ENCODE peak calls at places on chromosomes 7 and 10, in nine cellular contexts. L is transverse colon, U is spleen, T is GM12891, W is HCT116, G is GM23338, Z is prostate gland, J is SK-N-SH, B is GM12892. H is an unnamed sample.
A peak's percentile ranks its signal among the peaks of the same experiment; 100 is the strongest.

GRCh38 chr10:71216363-71216695 is 4.0 kb downstream of the UNC5B start:
- DNase-seq in L (no peak), U (peak; percentile 22), T (no peak), W (no peak), G (no peak), Z (no peak), J (no peak), B (no peak), H (no peak)

GRCh38 chr7:142407939-142408573 is 150.2 kb upstream of the PRSS58 start:
- DNase-seq in L (no peak), U (no peak), T (no peak), W (no peak), G (no peak), Z (no peak), J (no peak), B (no peak), H (no peak)

GRCh38 chr10:71077143-71077581 is 135.2 kb upstream of the UNC5B start:
- DNase-seq in L (peak; percentile 5), U (peak; percentile 63), T (no peak), W (no peak), G (no peak), Z (peak; percentile 22), J (peak; percentile 41), B (no peak), H (no peak)

GRCh38 chr10:34638405-34639054 is 176.6 kb downstream of the PARD3 start:
- DNase-seq in L (peak; percentile 82), U (peak; percentile 84), T (no peak), W (peak; percentile 54), G (peak; percentile 89), Z (peak; percentile 79), J (peak; percentile 72), B (no peak), H (peak; percentile 67)

GRCh38 chr10:35236739-35237138 is 99.6 kb upstream of the CCNY start:
- DNase-seq in L (no peak), U (no peak), T (no peak), W (no peak), G (peak; percentile 22), Z (no peak), J (no peak), B (no peak), H (no peak)

GRCh38 chr7:70456729-70457128 is 675.2 kb upstream of the GALNT17 start:
- DNase-seq in L (no peak), U (peak; percentile 81), T (no peak), W (no peak), G (no peak), Z (no peak), J (no peak), B (no peak), H (no peak)

GRCh38 chr7:10568891-10569290 is 404.8 kb upstream of the PHF14 start:
- DNase-seq in L (no peak), U (no peak), T (no peak), W (no peak), G (no peak), Z (no peak), J (no peak), B (no peak), H (no peak)

GRCh38 chr7:87875151-87876039 is 765 bp downstream of the SLC25A40 start:
- DNase-seq in L (peak; percentile 41), U (peak; percentile 92), T (peak; percentile 17), W (no peak), G (peak; percentile 59), Z (peak; percentile 24), J (peak; percentile 86), B (no peak), H (peak; percentile 6)

GRCh38 chr7:156732091-156732621 is 91.6 kb downstream of the RNF32 start:
- DNase-seq in L (no peak), U (no peak), T (no peak), W (no peak), G (no peak), Z (no peak), J (no peak), B (no peak), H (no peak)

GRCh38 chr10:130341325-130341724 is 205.1 kb downstream of the GLRX3 start:
- DNase-seq in L (no peak), U (no peak), T (no peak), W (no peak), G (no peak), Z (no peak), J (peak; percentile 74), B (no peak), H (no peak)

GRCh38 chr7:44769381-44770209 is 20.9 kb downstream of the ZMIZ2 start:
- DNase-seq in L (peak; percentile 44), U (no peak), T (no peak), W (no peak), G (peak; percentile 27), Z (no peak), J (no peak), B (no peak), H (no peak)

GRCh38 chr10:11546581-11546980 is 64.9 kb downstream of the USP6NL start:
- DNase-seq in L (no peak), U (no peak), T (no peak), W (no peak), G (no peak), Z (no peak), J (no peak), B (no peak), H (no peak)

GRCh38 chr7:131546583-131547111 is 9.8 kb downstream of the PODXL start:
- DNase-seq in L (no peak), U (peak; percentile 49), T (no peak), W (no peak), G (peak; percentile 95), Z (no peak), J (peak; percentile 84), B (peak; percentile 46), H (peak; percentile 14)

GRCh38 chr10:125084191-125085186 is 75.9 kb downstream of the CTBP2 start:
- DNase-seq in L (no peak), U (peak; percentile 85), T (no peak), W (peak; percentile 85), G (peak; percentile 68), Z (no peak), J (peak; percentile 39), B (no peak), H (no peak)

GRCh38 chr10:132350391-132350790 is 18.4 kb downstream of the LRRC27 start:
- DNase-seq in L (no peak), U (peak; percentile 61), T (no peak), W (no peak), G (no peak), Z (no peak), J (no peak), B (no peak), H (no peak)

GRCh38 chr10:119860866-119861601 is 11.6 kb downstream of the MCMBP start:
- DNase-seq in L (no peak), U (no peak), T (no peak), W (no peak), G (no peak), Z (no peak), J (no peak), B (no peak), H (no peak)

GRCh38 chr10:126212653-126213052 is 175.6 kb downstream of the ADAM12 start:
- DNase-seq in L (no peak), U (no peak), T (no peak), W (no peak), G (no peak), Z (no peak), J (no peak), B (no peak), H (no peak)

GRCh38 chr10:118615888-118616287 is 20.4 kb upstream of the PRLHR start:
- DNase-seq in L (no peak), U (no peak), T (no peak), W (peak; percentile 10), G (peak; percentile 25), Z (no peak), J (peak; percentile 66), B (no peak), H (no peak)

GRCh38 chr7:74505426-74506328 is 52.0 kb downstream of the GTF2IRD1 start:
- DNase-seq in L (no peak), U (no peak), T (no peak), W (no peak), G (no peak), Z (no peak), J (peak; percentile 97), B (no peak), H (no peak)

GRCh38 chr7:55415173-55415778 is 50.1 kb downstream of the LANCL2 start:
- DNase-seq in L (peak; percentile 82), U (peak; percentile 91), T (peak; percentile 70), W (peak; percentile 43), G (peak; percentile 89), Z (peak; percentile 78), J (peak; percentile 88), B (peak; percentile 57), H (peak; percentile 75)
- TF ChIP-seq POLR2AphosphoS5 in L (no peak), U (no peak), T (no peak), W (no peak), G (no peak), Z (peak; percentile 38), J (no peak), B (no peak), H (no peak)

GRCh38 chr10:44010873-44011602 is 362.4 kb upstream of the ZNF32 start:
- DNase-seq in L (no peak), U (no peak), T (peak; percentile 49), W (no peak), G (no peak), Z (no peak), J (no peak), B (peak; percentile 47), H (no peak)

GRCh38 chr10:44006826-44007225 is 358.1 kb upstream of the ZNF32 start:
- DNase-seq in L (no peak), U (no peak), T (no peak), W (no peak), G (no peak), Z (no peak), J (no peak), B (no peak), H (no peak)

GRCh38 chr10:44008917-44009620 is 360.4 kb upstream of the ZNF32 start:
- DNase-seq in L (no peak), U (no peak), T (no peak), W (no peak), G (no peak), Z (no peak), J (no peak), B (no peak), H (no peak)

GRCh38 chr10:44009891-44010290 is 361.2 kb upstream of the ZNF32 start:
- DNase-seq in L (no peak), U (no peak), T (no peak), W (no peak), G (no peak), Z (no peak), J (no peak), B (no peak), H (no peak)

GRCh38 chr10:44008270-44008916 is 359.7 kb upstream of the ZNF32 start:
- DNase-seq in L (no peak), U (no peak), T (no peak), W (no peak), G (no peak), Z (no peak), J (no peak), B (no peak), H (no peak)
- TF ChIP-seq POLR2AphosphoS5 in L (no peak), U (no peak), T (no peak), W (no peak), G (no peak), Z (no peak), J (no peak), B (no peak), H (no peak)

GRCh38 chr10:6711286-6711817 is 131.3 kb upstream of the PRKCQ start:
- DNase-seq in L (no peak), U (no peak), T (no peak), W (no peak), G (no peak), Z (no peak), J (peak; percentile 46), B (no peak), H (no peak)
- TF ChIP-seq POLR2AphosphoS5 in L (no peak), U (no peak), T (no peak), W (no peak), G (no peak), Z (no peak), J (no peak), B (no peak), H (no peak)

GRCh38 chr10:69412232-69412631 is 4.5 kb downstream of the TACR2 start:
- DNase-seq in L (no peak), U (peak; percentile 30), T (no peak), W (no peak), G (no peak), Z (no peak), J (no peak), B (no peak), H (no peak)
- TF ChIP-seq POLR2AphosphoS5 in L (no peak), U (no peak), T (no peak), W (no peak), G (no peak), Z (no peak), J (no peak), B (no peak), H (no peak)

H was measured in HL-60.